ENCODE peak calls at places on chromosomes 5 and 9, in five cellular contexts. S is fibroblast of villous mesenchyme, N is WERI-Rb-1, E is fibroblast of lung, M is fibroblast of the aortic adventitia. T is an unnamed sample.

GRCh38 chr5:157842787-157843186 is 16.2 kb downstream of the CLINT1 start:
- DNase-seq in S (no peak), N (no peak), E (no peak), M (no peak), T (no peak)

GRCh38 chr9:132575005-132575609 is 7.3 kb upstream of the BARHL1 start:
- DNase-seq in S (peak), N (peak), E (peak), M (peak), T (peak)

GRCh38 chr9:31776471-31776870 is 608.0 kb upstream of the ACO1 start:
- DNase-seq in S (no peak), N (peak), E (no peak), M (peak), T (peak)

GRCh38 chr9:18887546-18887945 is 145.5 kb downstream of the SAXO1 start:
- DNase-seq in S (no peak), N (no peak), E (no peak), M (no peak), T (no peak)

GRCh38 chr9:86891091-86891490 is 56.2 kb downstream of the GAS1 start:
- DNase-seq in S (peak), N (no peak), E (no peak), M (no peak), T (no peak)

GRCh38 chr5:132771559-132771998 is 5.5 kb downstream of the SEPTIN8 start:
- DNase-seq in S (peak), N (no peak), E (peak), M (peak), T (peak)

GRCh38 chr5:59557572-59557971 is 336.0 kb downstream of the PDE4D start:
- DNase-seq in S (no peak), N (no peak), E (no peak), M (no peak), T (no peak)

GRCh38 chr9:16143310-16143709 is 590.5 kb downstream of the CCDC171 start:
- DNase-seq in S (no peak), N (no peak), E (peak), M (no peak), T (no peak)

GRCh38 chr5:39843767-39844166 is 419.0 kb upstream of the DAB2 start:
- DNase-seq in S (no peak), N (no peak), E (no peak), M (no peak), T (no peak)

GRCh38 chr9:114491430-114492003 is 13.8 kb downstream of the WHRN start:
- DNase-seq in S (no peak), N (no peak), E (no peak), M (no peak), T (no peak)

GRCh38 chr9:123395276-123396006 is 39.4 kb downstream of the CRB2 start:
- DNase-seq in S (no peak), N (no peak), E (no peak), M (no peak), T (no peak)

GRCh38 chr5:140189977-140190867 is 15.2 kb downstream of the CYSTM1 start:
- DNase-seq in S (peak), N (no peak), E (peak), M (peak), T (peak)

GRCh38 chr5:153372433-153373167 is 117.9 kb upstream of the GRIA1 start:
- DNase-seq in S (no peak), N (no peak), E (no peak), M (no peak), T (no peak)

GRCh38 chr5:137070521-137070920 is 428.6 kb downstream of the SPOCK1 start:
- DNase-seq in S (no peak), N (no peak), E (no peak), M (no peak), T (no peak)

GRCh38 chr5:140509898-140510297 is 37.6 kb upstream of the EIF4EBP3 start:
- DNase-seq in S (no peak), N (no peak), E (no peak), M (no peak), T (no peak)

GRCh38 chr9:129610473-129611301 is 10.2 kb downstream of the C9orf50 start:
- DNase-seq in S (peak), N (peak), E (peak), M (peak), T (peak)

GRCh38 chr9:117081641-117082317 is 333.1 kb downstream of the ASTN2 start:
- DNase-seq in S (no peak), N (no peak), E (no peak), M (no peak), T (no peak)

GRCh38 chr5:67283275-67283987 is 86.8 kb upstream of the CD180 start:
- DNase-seq in S (no peak), N (no peak), E (no peak), M (no peak), T (no peak)

GRCh38 chr5:177494356-177495195 is 2.8 kb downstream of the PDLIM7 start:
- DNase-seq in S (peak), N (peak), E (peak), M (peak), T (peak)

GRCh38 chr9:20477940-20478620 is 144.2 kb downstream of the MLLT3 start:
- DNase-seq in S (no peak), N (no peak), E (peak), M (peak), T (peak)

GRCh38 chr5:140054086-140054689 is 11.1 kb upstream of the NRG2 start:
- DNase-seq in S (no peak), N (no peak), E (no peak), M (no peak), T (peak)

GRCh38 chr5:31854181-31854624 is 215.3 kb downstream of the PDZD2 start:
- DNase-seq in S (peak), N (peak), E (peak), M (peak), T (peak)

GRCh38 chr5:3311443-3311842 is 284.2 kb upstream of the IRX1 start:
- DNase-seq in S (no peak), N (no peak), E (peak), M (no peak), T (no peak)

GRCh38 chr5:133450311-133450710 is 162.0 kb downstream of the FSTL4 start:
- DNase-seq in S (no peak), N (no peak), E (no peak), M (no peak), T (no peak)

GRCh38 chr5:74560245-74560644 is 80.3 kb downstream of the ENC1 start:
- DNase-seq in S (no peak), N (no peak), E (no peak), M (no peak), T (no peak)

GRCh38 chr5:57199866-57200265 is 26.0 kb downstream of the GPBP1 start:
- DNase-seq in S (no peak), N (no peak), E (no peak), M (no peak), T (no peak)

GRCh38 chr5:10306114-10306513 is 1.6 kb downstream of the CMBL start:
- DNase-seq in S (no peak), N (no peak), E (no peak), M (no peak), T (no peak)

GRCh38 chr5:43412151-43412550 is at the start of gene CCL28:
- DNase-seq in S (no peak), N (no peak), E (no peak), M (no peak), T (no peak)

DNA sequence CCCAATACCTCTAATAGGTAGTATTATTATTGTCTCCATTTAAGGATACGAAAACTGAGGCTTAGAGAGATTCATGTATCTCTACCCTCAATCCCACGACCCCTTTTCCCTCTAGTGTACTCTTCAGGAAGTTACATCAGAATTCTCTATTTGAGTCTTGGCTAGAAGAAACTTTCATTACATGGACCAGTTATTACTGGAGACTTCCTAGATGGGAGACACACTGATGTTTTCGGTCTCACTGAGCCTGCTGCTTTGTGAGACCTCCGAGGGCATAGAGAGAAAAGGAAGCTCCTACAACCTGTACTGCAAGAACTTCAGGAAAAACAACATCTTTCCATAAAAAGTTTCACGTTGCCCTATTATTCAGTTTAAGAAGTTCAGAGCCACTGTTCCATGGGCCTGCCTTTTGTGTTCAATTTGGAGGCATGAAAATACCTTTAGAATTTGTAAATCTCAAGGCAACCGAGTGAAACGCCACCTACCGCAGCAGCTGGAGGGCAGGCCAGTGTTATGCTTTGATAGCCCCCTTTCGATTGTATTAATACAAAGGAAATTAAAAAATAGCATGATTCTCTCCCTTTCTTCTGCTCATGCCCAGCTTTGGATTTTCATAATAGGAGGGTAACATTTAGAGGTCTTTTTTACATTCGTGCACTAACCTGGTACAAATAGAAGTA is 223.3 kb downstream of the EBF1 start:
- DNase-seq in S (no peak), N (no peak), E (no peak), M (peak), T (no peak)
- TF ChIP-seq CTCF in S (no peak), N (no peak), E (no peak), M (peak), T (no peak)

DNA sequence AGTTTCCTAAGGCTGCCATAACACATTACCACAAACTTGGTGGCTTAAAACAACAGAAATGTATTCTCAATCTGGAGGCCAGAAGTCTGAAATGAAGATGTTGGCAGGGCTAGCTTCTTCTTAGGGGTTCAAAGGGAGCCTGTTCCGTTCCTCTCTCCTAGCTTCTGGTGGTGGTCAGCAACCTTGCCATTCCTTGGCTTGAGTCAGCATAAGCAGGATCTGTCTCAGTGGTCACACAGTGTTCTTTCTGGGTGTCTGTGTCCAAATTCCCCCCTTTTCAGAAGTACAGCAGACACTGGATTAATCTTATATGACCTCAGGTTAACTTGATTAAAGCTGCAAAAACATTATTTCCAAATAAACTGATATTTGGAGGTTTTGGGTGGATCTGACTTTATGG is 2.1 kb upstream of the OSMR start:
- DNase-seq in S (no peak), N (no peak), E (no peak), M (no peak), T (no peak)
- H3K4me3 ChIP-seq in S (peak), N (no peak), E (no peak), M (peak), T (peak)

DNA sequence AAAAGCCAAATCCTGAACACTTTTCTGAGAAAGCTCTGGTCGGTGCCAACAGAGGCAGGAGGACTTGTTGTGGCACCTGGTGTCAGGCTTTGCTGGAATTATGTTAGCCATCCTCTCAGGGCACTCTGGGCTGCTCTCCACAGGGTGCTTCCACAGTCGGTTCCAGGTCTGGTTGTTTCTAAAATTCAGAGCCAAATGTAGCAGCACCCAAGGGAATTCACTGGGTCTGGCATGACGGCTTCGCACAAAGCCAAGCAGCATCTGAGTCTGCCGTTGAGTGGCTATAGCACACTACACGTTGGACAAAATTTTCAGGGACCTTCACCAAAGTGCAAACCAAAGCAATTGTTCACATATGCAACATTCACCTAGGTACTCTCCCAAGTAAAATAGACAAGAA is 110.2 kb downstream of the PJA2 start:
- DNase-seq in S (no peak), N (no peak), E (no peak), M (peak), T (no peak)
- TF ChIP-seq CTCF in S (no peak), N (no peak), E (no peak), M (no peak), T (no peak)

GRCh38 chr5:180379355-180380070 is 26.4 kb upstream of the GFPT2 start:
- DNase-seq in S (no peak), N (no peak), E (no peak), M (no peak), T (no peak)

GRCh38 chr5:180376511-180376910 is 23.4 kb upstream of the GFPT2 start:
- DNase-seq in S (no peak), N (no peak), E (no peak), M (no peak), T (no peak)

GRCh38 chr5:180377556-180378197 is 24.5 kb upstream of the GFPT2 start:
- DNase-seq in S (no peak), N (no peak), E (no peak), M (no peak), T (no peak)

GRCh38 chr5:180380441-180380840 is 27.3 kb upstream of the GFPT2 start:
- DNase-seq in S (no peak), N (no peak), E (no peak), M (no peak), T (no peak)

GRCh38 chr5:180378412-180379344 is 25.5 kb upstream of the GFPT2 start:
- DNase-seq in S (no peak), N (no peak), E (no peak), M (no peak), T (no peak)
- H3K4me3 ChIP-seq in S (no peak), N (no peak), E (no peak), M (no peak), T (no peak)

DNA sequence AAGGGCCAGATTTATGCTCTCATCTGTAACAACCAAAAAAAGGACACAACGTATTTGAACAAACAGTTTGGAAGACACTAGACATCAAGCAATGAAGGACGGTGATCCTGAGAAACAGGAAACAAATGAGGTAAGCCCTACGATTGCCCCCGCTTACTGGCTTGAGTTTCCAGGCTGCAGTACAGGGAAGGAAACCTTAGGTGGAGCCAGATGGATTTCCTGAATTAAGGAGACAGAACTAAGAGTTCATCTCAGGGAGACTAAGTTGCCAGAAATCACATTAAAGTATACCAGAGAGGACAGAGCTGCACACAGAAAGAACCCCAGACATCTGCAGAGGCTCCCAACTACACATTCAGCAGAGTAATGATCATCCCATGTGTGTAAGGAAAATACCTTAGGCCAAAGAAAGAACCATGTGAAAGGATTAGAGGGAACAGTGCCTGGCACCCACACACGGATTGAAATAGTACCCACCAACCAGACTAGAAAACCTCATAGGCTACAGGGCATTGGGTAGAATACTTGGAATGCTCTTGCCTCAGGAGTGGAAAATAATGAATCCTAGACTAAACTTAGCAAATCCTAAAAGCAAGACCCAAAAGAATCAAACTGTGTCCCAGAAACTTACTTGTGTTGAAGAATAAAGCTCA is 99.3 kb upstream of the NIPBL start:
- DNase-seq in S (peak), N (peak), E (peak), M (peak), T (peak)
- TF ChIP-seq CTCF in S (peak), N (peak), E (peak), M (peak), T (peak)

GRCh38 chr9:136242908-136243525 is 2.6 kb downstream of the QSOX2 start:
- DNase-seq in S (no peak), N (no peak), E (no peak), M (no peak), T (peak)

GRCh38 chr9:136244116-136244775 is 1.4 kb downstream of the QSOX2 start:
- DNase-seq in S (no peak), N (no peak), E (peak), M (no peak), T (no peak)

GRCh38 chr9:136244776-136245193 is 827 bp downstream of the QSOX2 start:
- DNase-seq in S (no peak), N (no peak), E (no peak), M (no peak), T (no peak)

GRCh38 chr9:136242248-136242647 is 3.4 kb downstream of the QSOX2 start:
- DNase-seq in S (no peak), N (no peak), E (no peak), M (no peak), T (no peak)

DNA sequence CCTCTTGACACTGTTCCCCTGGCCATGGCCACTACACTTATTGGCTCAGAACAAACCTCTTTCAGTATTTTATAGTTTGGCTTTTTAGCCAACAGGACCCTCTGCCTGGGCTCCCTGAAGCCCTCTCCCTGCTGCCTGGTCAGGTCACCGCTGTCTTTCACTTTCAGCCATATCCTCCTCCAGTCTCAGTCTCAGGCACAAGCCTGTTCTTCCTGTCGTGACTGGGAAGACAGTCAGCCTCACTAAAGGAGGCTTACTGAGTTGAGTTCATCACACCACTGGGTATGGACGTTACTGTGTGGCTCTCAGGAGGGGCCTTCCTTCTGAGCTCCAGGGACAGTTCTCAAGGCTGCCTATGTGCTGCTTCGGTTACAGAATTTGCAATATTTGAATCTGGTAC is 2.0 kb downstream of the QSOX2 start:
- DNase-seq in S (no peak), N (no peak), E (no peak), M (no peak), T (no peak)
- H3K4me3 ChIP-seq in S (no peak), N (no peak), E (no peak), M (no peak), T (no peak)

T was measured in fibroblast of pulmonary artery.